ENCODE peak calls at places on chromosomes 16 and 17, in five cellular contexts. U is cardiac muscle cell; Q is Jurkat, Clone E6-1; L is AG04450; Z is DND-41. K is an unnamed sample.

GRCh38 chr17:75518201-75518600 is 1.9 kb downstream of the TSEN54 start:
- DNase-seq in U (no peak), Q (peak; percentile 94), L (no peak), Z (peak; percentile 52), K (no peak)

GRCh38 chr17:56785396-56785795 is 48.3 kb downstream of the C17orf67 start:
- DNase-seq in U (no peak), Q (no peak), L (no peak), Z (no peak), K (peak; percentile 89)

GRCh38 chr16:48596326-48596725 is 13.7 kb downstream of the N4BP1 start:
- DNase-seq in U (peak; percentile 42), Q (no peak), L (no peak), Z (no peak), K (no peak)

GRCh38 chr17:7888184-7888920 is at the start of gene CHD3:
- DNase-seq in U (peak; percentile 34), Q (no peak), L (no peak), Z (no peak), K (peak; percentile 79)

GRCh38 chr17:78269893-78270490 is 38.6 kb downstream of the TMEM235 start:
- DNase-seq in U (no peak), Q (no peak), L (no peak), Z (no peak), K (no peak)

GRCh38 chr16:29310852-29311314 is 95.6 kb downstream of the NPIPB11 start:
- DNase-seq in U (no peak), Q (no peak), L (no peak), Z (no peak), K (no peak)

GRCh38 chr17:17062866-17063265 is 20.6 kb downstream of the MPRIP start:
- DNase-seq in U (no peak), Q (no peak), L (no peak), Z (no peak), K (peak; percentile 47)

GRCh38 chr16:48659940-48660339 is 50.0 kb upstream of the N4BP1 start:
- DNase-seq in U (no peak), Q (no peak), L (no peak), Z (no peak), K (no peak)

GRCh38 chr17:307741-308507 is 44.7 kb downstream of the RPH3AL start:
- DNase-seq in U (peak; percentile 11), Q (no peak), L (no peak), Z (no peak), K (no peak)

DNA sequence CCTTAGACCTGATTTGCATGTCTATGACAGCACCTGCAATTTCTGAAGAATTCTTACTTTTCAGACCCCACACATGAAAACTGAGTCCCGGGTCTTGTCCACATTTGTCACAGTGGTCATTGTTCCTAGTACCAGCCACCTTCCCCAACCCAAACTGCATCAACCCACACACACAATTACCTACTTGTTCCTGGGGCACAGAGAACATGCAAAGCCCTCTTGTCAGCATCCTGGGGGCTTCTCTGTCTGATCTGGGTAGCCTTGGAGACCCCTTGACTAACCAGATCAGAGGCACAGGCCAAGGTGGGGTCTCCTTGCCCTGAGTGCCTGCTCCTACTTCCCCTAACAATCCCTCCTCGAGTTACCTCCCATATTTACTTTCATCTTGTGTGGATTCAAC is 36.7 kb upstream of the PIK3R6 start:
- DNase-seq in U (no peak), Q (no peak), L (no peak), Z (no peak), K (no peak)
- H3K4me3 ChIP-seq in U (no peak overlapping the region), Q (no peak overlapping the region), L (no peak overlapping the region), Z (no peak overlapping the region), K (no peak overlapping the region)

GRCh38 chr17:12756786-12757185 is 32.5 kb upstream of the ARHGAP44 start:
- DNase-seq in U (peak; percentile 45), Q (no peak), L (no peak), Z (no peak), K (peak; percentile 67)
- H3K4me3 ChIP-seq in U (no peak overlapping the region), Q (no peak overlapping the region), L (no peak overlapping the region), Z (no peak overlapping the region), K (no peak overlapping the region)

DNA sequence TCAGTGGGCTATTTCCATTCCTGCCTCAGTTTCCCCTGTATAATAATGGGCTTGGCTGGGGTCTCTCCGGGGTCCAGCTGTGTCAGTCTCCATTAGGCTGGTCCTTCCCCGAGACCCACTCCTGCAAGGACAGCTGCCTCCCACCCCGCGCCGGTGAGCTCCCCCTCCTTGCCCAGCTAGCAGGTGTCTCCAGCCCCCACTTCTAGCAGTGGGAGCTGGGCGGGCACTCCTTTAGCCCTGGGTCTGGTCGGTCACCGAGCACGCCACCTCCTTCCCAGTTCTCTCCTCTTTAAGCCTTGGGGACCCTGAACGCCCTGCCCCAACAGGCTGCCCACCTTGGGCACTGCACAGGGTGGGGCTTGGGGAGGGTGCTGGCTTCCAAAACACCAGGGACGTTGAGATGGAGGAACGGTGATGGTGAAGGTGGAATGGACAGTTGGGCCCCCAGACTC is 10.5 kb downstream of the TBX2 start:
- DNase-seq in U (no peak), Q (no peak), L (no peak), Z (no peak), K (no peak)
- H3K4me3 ChIP-seq in U (peak overlapping the region; percentile 50), Q (no peak overlapping the region), L (peak overlapping the region; percentile 46), Z (no peak overlapping the region), K (no peak overlapping the region)

GRCh38 chr17:44779211-44780025 is 20.6 kb downstream of the ADAM11 start:
- DNase-seq in U (peak; percentile 77), Q (peak; percentile 61), L (peak; percentile 52), Z (peak; percentile 85), K (peak; percentile 47)
- H3K4me3 ChIP-seq in U (peak overlapping the region; percentile 18), Q (peak overlapping the region; percentile 53), L (peak overlapping the region; percentile 59), Z (no peak overlapping the region), K (peak overlapping the region; percentile 24)

GRCh38 chr16:58425245-58425644 is 33.0 kb downstream of the GINS3 start:
- DNase-seq in U (no peak), Q (no peak), L (no peak), Z (peak; percentile 30), K (no peak)

GRCh38 chr16:58421529-58421928 is 29.3 kb downstream of the GINS3 start:
- DNase-seq in U (peak; percentile 48), Q (no peak), L (no peak), Z (no peak), K (peak; percentile 61)

GRCh38 chr16:58426095-58426494 is 33.8 kb downstream of the GINS3 start:
- DNase-seq in U (no peak), Q (peak; percentile 86), L (no peak), Z (peak; percentile 95), K (no peak)

GRCh38 chr16:58421029-58421428 is 28.8 kb downstream of the GINS3 start:
- DNase-seq in U (no peak), Q (no peak), L (no peak), Z (no peak), K (no peak)

DNA sequence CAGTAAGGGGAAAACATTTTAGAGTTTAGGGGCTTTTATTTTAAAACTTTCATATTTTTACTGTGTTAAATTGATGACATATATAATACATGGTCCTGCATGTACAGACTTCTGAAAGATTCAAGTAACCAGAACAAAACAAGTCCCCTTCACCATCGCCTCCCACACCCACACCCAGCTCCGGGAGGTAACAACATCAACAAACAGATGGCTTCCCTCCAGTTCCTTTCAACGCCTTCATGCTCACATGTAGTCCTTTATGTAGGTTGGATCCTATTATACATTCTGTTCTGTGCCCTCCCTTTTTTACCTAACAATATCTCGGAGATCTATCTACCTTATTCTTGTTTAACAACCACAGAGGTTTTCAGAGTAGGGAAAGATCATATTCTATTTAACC is 30.5 kb downstream of the GINS3 start:
- DNase-seq in U (peak; percentile 41), Q (no peak), L (no peak), Z (no peak), K (no peak)
- H3K4me3 ChIP-seq in U (no peak overlapping the region), Q (no peak overlapping the region), L (no peak overlapping the region), Z (no peak overlapping the region), K (no peak overlapping the region)

DNA sequence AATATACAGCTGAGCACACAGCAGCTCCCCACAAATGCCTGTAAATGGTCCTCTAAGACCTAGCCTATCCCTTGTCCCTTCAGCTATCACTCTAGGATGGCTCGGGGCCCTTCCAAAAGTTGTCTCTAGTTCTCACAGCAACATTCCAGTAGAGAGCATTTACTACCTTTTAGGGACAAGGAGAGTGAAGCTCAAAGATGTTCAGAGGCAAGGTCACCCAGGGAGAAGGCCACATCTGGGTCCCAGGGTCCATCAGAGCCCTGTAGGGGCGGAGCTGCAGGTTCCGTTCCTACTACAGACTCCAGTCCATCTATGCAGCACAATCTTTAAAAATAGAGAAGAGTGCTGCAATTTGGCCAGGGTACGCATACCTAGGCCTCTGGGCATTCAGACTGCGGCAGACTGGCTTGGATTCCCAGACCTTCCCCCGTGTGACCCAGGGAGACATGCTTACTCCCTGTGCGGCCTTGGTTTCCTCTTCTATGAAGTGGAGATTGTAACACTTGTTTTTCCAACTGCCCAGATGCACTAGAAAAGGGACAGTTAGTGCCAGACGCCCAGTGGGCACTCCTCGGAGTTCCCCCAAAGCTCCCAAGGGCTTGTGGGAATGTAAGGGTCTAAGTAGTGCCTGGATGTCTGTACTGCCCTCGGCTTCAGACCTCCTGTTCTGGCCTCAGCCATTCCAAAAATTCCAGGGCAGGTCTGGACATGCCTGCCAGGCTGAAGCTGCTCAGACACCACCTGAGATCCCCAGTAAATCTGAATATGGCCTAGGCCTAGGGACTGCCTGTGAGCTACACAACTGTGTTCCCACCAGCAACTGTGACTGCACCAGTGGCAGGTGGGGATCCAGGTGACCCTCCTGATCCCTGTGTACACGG is 2.5 kb downstream of the SLC12A4 start:
- DNase-seq in U (no peak), Q (no peak), L (no peak), Z (no peak), K (peak; percentile 72)
- H3K4me3 ChIP-seq in U (no peak overlapping the region), Q (no peak overlapping the region), L (peak overlapping the region; percentile 89), Z (no peak overlapping the region), K (peak overlapping the region; percentile 87)

GRCh38 chr16:68642436-68643064 is 2.6 kb upstream of the CDH3 start:
- DNase-seq in U (peak; percentile 38), Q (no peak), L (no peak), Z (no peak), K (peak; percentile 78)
- H3K4me3 ChIP-seq in U (peak overlapping the region; percentile 20), Q (no peak overlapping the region), L (peak overlapping the region; percentile 13), Z (no peak overlapping the region), K (peak overlapping the region; percentile 20)

K was measured in bronchial epithelial cell.